ENCODE peak calls at places on chromosomes 11 and 22, in six cellular contexts. S is lower lobe of right lung, H is dorsolateral prefrontal cortex, B is mucosa of descending colon, N is WERI-Rb-1, R is retinal pigment epithelial cell. A is an unnamed sample.

GRCh38 chr11:130042093-130042591 is 27.6 kb upstream of the APLP2 start:
- DNase-seq in B (no peak), H (no peak), N (no peak), R (peak), S (no peak), A (peak)

GRCh38 chr11:122104381-122104780 is 11.6 kb downstream of the BLID start:
- DNase-seq in S (no peak), N (no peak), H (no peak), B (no peak), R (no peak), A (no peak)

GRCh38 chr22:35315855-35316745 is 16.4 kb downstream of the TOM1 start:
- DNase-seq in B (no peak), N (no peak), S (no peak), H (peak), R (no peak), A (no peak)

GRCh38 chr11:85752890-85753581 is 57.9 kb downstream of the SYTL2 start:
- DNase-seq in H (no peak), S (no peak), R (no peak), B (peak), N (no peak), A (no peak)

GRCh38 chr11:2483426-2483825 is 38.6 kb downstream of the KCNQ1 start:
- DNase-seq in S (no peak), R (no peak), H (no peak), N (no peak), B (no peak), A (no peak)

GRCh38 chr11:90288207-90288821 is 65.5 kb upstream of the CHORDC1 start:
- DNase-seq in S (no peak), R (peak), B (no peak), N (no peak), H (no peak), A (no peak)

GRCh38 chr11:2927851-2928604 is 1.2 kb downstream of the PHLDA2 start:
- DNase-seq in R (no peak), B (peak), H (peak), N (no peak), S (peak), A (no peak)

GRCh38 chr11:3021125-3021524 is 29.0 kb upstream of the NAP1L4 start:
- DNase-seq in H (no peak), S (no peak), B (peak), N (peak), R (peak), A (no peak)

GRCh38 chr11:88484873-88485621 is 147.5 kb upstream of the CTSC start:
- DNase-seq in B (peak), H (no peak), S (peak), N (peak), R (no peak), A (no peak)

GRCh38 chr11:112734207-112734606 is 227.0 kb upstream of the NCAM1 start:
- DNase-seq in S (no peak), H (no peak), R (no peak), B (peak), N (no peak), A (no peak)

GRCh38 chr22:37181681-37182080 is 6.4 kb downstream of the C1QTNF6 start:
- DNase-seq in S (no peak), N (no peak), H (no peak), R (no peak), B (no peak), A (no peak)

GRCh38 chr22:39207141-39208012 is 37.4 kb downstream of the PDGFB start:
- DNase-seq in H (no peak), R (no peak), B (peak), N (no peak), S (peak), A (no peak)

GRCh38 chr22:24011735-24012068 is 598 bp downstream of the CABIN1 start:
- DNase-seq in S (no peak), N (peak), H (no peak), B (no peak), R (no peak), A (no peak)

GRCh38 chr22:26673485-26673884 is 16.1 kb downstream of the MIAT start:
- DNase-seq in S (no peak), R (no peak), B (no peak), H (no peak), N (no peak), A (no peak)

GRCh38 chr22:17348464-17349103 is 20.7 kb upstream of the CECR2 start:
- DNase-seq in N (no peak), S (no peak), R (no peak), H (no peak), B (no peak), A (no peak)

GRCh38 chr11:12802418-12803085 is 128.3 kb downstream of the TEAD1 start:
- DNase-seq in B (peak), R (peak), N (no peak), S (peak), H (no peak), A (no peak)

GRCh38 chr22:29306830-29307657 is 594 bp downstream of the GAS2L1 start:
- DNase-seq in S (peak), B (peak), R (no peak), N (peak), H (peak), A (no peak)

GRCh38 chr11:86812322-86812670 is 12.0 kb downstream of the PRSS23 start:
- DNase-seq in R (no peak), N (no peak), B (no peak), H (no peak), S (no peak), A (no peak)

GRCh38 chr11:33258631-33259184 is 1.5 kb downstream of the HIPK3 start:
- DNase-seq in S (no peak), B (no peak), N (no peak), H (no peak), R (no peak), A (no peak)

GRCh38 chr11:33256031-33256807 is 962 bp upstream of the HIPK3 start:
- DNase-seq in B (peak), R (no peak), H (no peak), N (no peak), S (no peak), A (no peak)

GRCh38 chr11:33256808-33257159 is 397 bp upstream of the HIPK3 start:
- DNase-seq in H (no peak), N (no peak), R (no peak), S (no peak), B (no peak), A (no peak)

GRCh38 chr11:33257897-33258630 is 883 bp downstream of the HIPK3 start:
- DNase-seq in S (peak), H (peak), R (no peak), N (peak), B (peak), A (peak)

GRCh38 chr11:33257160-33257896 is at the start of gene HIPK3:
- DNase-seq in B (peak), S (peak), N (peak), R (no peak), H (peak), A (peak)
- TF ChIP-seq CTCF in B (peak), S (no peak), N (peak), R (no peak), H (peak), A (no peak)

GRCh38 chr11:41457216-41458014 is 2.0 kb downstream of the LRRC4C start:
- DNase-seq in S (no peak), H (no peak), R (no peak), N (no peak), B (no peak), A (no peak)

GRCh38 chr11:41456288-41456687 is 3.2 kb downstream of the LRRC4C start:
- DNase-seq in H (no peak), S (no peak), N (no peak), R (no peak), B (no peak), A (no peak)

GRCh38 chr11:41459602-41460405 is at the start of gene LRRC4C:
- DNase-seq in B (no peak), R (no peak), N (peak), S (no peak), H (no peak), A (no peak)

GRCh38 chr11:41461057-41461681 is 1.7 kb upstream of the LRRC4C start:
- DNase-seq in S (no peak), H (no peak), N (no peak), R (no peak), B (peak), A (no peak)
- TF ChIP-seq CTCF in S (peak), H (peak), N (peak), R (peak), B (peak), A (peak)

GRCh38 chr11:134780486-134781155 is 368.6 kb upstream of the B3GAT1 start:
- DNase-seq in R (no peak), S (no peak), N (no peak), B (no peak), H (no peak), A (no peak)
- TF ChIP-seq CTCF in R (no peak), S (no peak), N (no peak), B (no peak), H (no peak), A (no peak)

DNA sequence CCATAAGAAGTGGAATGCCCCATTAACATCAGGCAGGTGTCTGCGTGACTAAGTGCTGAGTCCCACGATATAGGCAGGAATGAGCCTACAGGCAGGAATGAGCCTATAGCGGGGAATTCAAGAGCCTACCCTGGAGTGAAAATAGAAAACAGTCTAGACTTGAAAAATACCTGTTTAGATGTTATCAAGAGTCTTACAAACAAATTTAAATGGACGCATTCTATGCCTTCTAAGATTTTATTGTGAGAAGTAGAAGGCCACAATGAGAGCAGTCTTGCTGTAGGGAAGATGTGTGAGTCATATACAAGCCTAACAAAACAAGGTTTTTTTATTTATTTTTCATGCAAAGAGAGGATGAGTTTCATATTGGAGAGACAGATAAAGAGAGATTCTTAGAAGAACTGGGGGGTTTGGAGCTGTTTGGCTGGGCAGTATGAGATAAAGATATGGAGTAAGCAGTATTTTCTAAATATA is 200.8 kb upstream of the ZC3H12C start:
- DNase-seq in S (no peak), N (no peak), H (no peak), B (no peak), R (no peak), A (no peak)
- TF ChIP-seq CTCF in S (no peak), N (no peak), H (no peak), B (no peak), R (no peak), A (no peak)

GRCh38 chr22:45096256-45096907 is 67.3 kb upstream of the NUP50 start:
- DNase-seq in R (no peak), N (peak), B (peak), S (no peak), H (peak), A (peak)

GRCh38 chr22:45097061-45097460 is 66.7 kb upstream of the NUP50 start:
- DNase-seq in S (no peak), N (no peak), B (no peak), R (no peak), H (no peak), A (no peak)

GRCh38 chr22:45094081-45094720 is 69.5 kb upstream of the NUP50 start:
- DNase-seq in N (no peak), H (no peak), B (no peak), R (no peak), S (peak), A (no peak)

GRCh38 chr22:45092644-45093043 is 71.1 kb upstream of the NUP50 start:
- DNase-seq in B (no peak), S (peak), R (no peak), H (no peak), N (no peak), A (no peak)

GRCh38 chr22:45094826-45095225 is 68.9 kb upstream of the NUP50 start:
- DNase-seq in R (no peak), N (no peak), B (no peak), S (no peak), H (no peak), A (no peak)
- TF ChIP-seq CTCF in R (no peak), N (no peak), B (no peak), S (no peak), H (no peak), A (no peak)

A was measured in AG09319.